ENCODE peak calls at places on chromosomes 1 and 21, in five cellular contexts. I is GM23248, A is PC-3, Z is fibroblast of lung, M is keratinocyte. D is an unnamed sample.

GRCh38 chr1:209883341-209883971 is 54.6 kb upstream of the SYT14 start:
- DNase-seq in I (peak; percentile 79), A (peak; percentile 6), Z (peak; percentile 87), M (no peak), D (peak; percentile 55)

GRCh38 chr1:212698467-212699103 is 1.1 kb downstream of the BATF3 start:
- DNase-seq in I (no peak), A (no peak), Z (no peak), M (no peak), D (no peak)

GRCh38 chr1:1603671-1604373 is 3.9 kb upstream of the FNDC10 start:
- DNase-seq in I (no peak), A (no peak), Z (no peak), M (no peak), D (no peak)

GRCh38 chr1:53819387-53819786 is 18.7 kb downstream of the NDC1 start:
- DNase-seq in I (no peak), A (no peak), Z (no peak), M (no peak), D (no peak)

GRCh38 chr1:247337250-247337746 is 5.6 kb upstream of the ZNF496 start:
- DNase-seq in I (peak; percentile 24), A (peak; percentile 79), Z (no peak), M (no peak), D (no peak)

GRCh38 chr1:23149110-23149509 is 19.5 kb downstream of the LUZP1 start:
- DNase-seq in I (no peak), A (peak; percentile 20), Z (peak; percentile 11), M (no peak), D (peak; percentile 24)

GRCh38 chr1:228339766-228340685 is 66.6 kb downstream of the TRIM11 start:
- DNase-seq in I (no peak), A (no peak), Z (no peak), M (no peak), D (no peak)

GRCh38 chr21:42691901-42692559 is 38.6 kb downstream of the PDE9A start:
- DNase-seq in I (no peak), A (no peak), Z (no peak), M (no peak), D (no peak)

GRCh38 chr1:25631750-25632495 is 15.3 kb downstream of the MAN1C1 start:
- DNase-seq in I (no peak), A (no peak), Z (no peak), M (no peak), D (no peak)

GRCh38 chr1:6743189-6744101 is 41.8 kb upstream of the CAMTA1 start:
- DNase-seq in I (peak; percentile 92), A (peak; percentile 90), Z (peak; percentile 85), M (peak; percentile 11), D (peak; percentile 75)

GRCh38 chr1:42348498-42348897 is 13.5 kb upstream of the FOXJ3 start:
- DNase-seq in I (no peak), A (no peak), Z (no peak), M (no peak), D (no peak)

GRCh38 chr21:30234643-30235042 is 18.7 kb upstream of the CLDN8 start:
- DNase-seq in I (peak; percentile 86), A (peak; percentile 81), Z (peak; percentile 15), M (peak; percentile 88), D (peak; percentile 2)

GRCh38 chr1:152089014-152089674 is at the start of gene TCHHL1:
- DNase-seq in I (no peak), A (peak; percentile 46), Z (no peak), M (no peak), D (no peak)

GRCh38 chr1:24383381-24383940 is 30.1 kb downstream of the STPG1 start:
- DNase-seq in I (peak; percentile 17), A (no peak), Z (no peak), M (no peak), D (peak; percentile 59)

GRCh38 chr1:192872010-192872409 is 63.2 kb downstream of the RGS2 start:
- DNase-seq in I (no peak), A (no peak), Z (no peak), M (no peak), D (no peak)

GRCh38 chr21:34351786-34352241 is 12.0 kb upstream of the KCNE2 start:
- DNase-seq in I (peak; percentile 38), A (peak; percentile 61), Z (peak; percentile 41), M (no peak), D (peak; percentile 74)

GRCh38 chr1:32273389-32274208 is 18.3 kb upstream of the HDAC1 start:
- DNase-seq in I (peak; percentile 15), A (peak; percentile 88), Z (no peak), M (peak; percentile 71), D (peak; percentile 22)

GRCh38 chr1:30043731-30044408 is 679.5 kb downstream of the MATN1 start:
- DNase-seq in I (no peak), A (no peak), Z (no peak), M (no peak), D (no peak)

GRCh38 chr1:10613861-10614260 is 139.1 kb downstream of the PEX14 start:
- DNase-seq in I (no peak), A (no peak), Z (no peak), M (no peak), D (no peak)

GRCh38 chr1:221765527-221765926 is 23.6 kb upstream of the DUSP10 start:
- DNase-seq in I (peak; percentile 33), A (peak; percentile 34), Z (no peak), M (no peak), D (peak; percentile 18)

GRCh38 chr1:151026460-151026859 is 9.9 kb upstream of the BNIPL start:
- DNase-seq in I (no peak), A (no peak), Z (no peak), M (no peak), D (no peak)

GRCh38 chr1:181936768-181937581 is 124.5 kb downstream of the ZNF648 start:
- DNase-seq in I (peak; percentile 38), A (peak; percentile 65), Z (no peak), M (peak; percentile 9), D (peak; percentile 0)

GRCh38 chr1:13764533-13764932 is 64.5 kb downstream of the PRDM2 start:
- DNase-seq in I (peak; percentile 27), A (no peak), Z (no peak), M (no peak), D (peak; percentile 61)

GRCh38 chr1:15394261-15394543 is 15.5 kb upstream of the EFHD2 start:
- DNase-seq in I (no peak), A (no peak), Z (no peak), M (no peak), D (no peak)

GRCh38 chr1:162605225-162605927 is 26.9 kb upstream of the DDR2 start:
- DNase-seq in I (peak; percentile 97), A (peak; percentile 100), Z (peak; percentile 98), M (peak; percentile 73), D (peak; percentile 90)

GRCh38 chr1:246450485-246451251 is 56.4 kb downstream of the SMYD3 start:
- DNase-seq in I (peak; percentile 58), A (peak; percentile 52), Z (peak; percentile 54), M (peak; percentile 13), D (peak; percentile 67)

GRCh38 chr21:41210405-41211040 is 42.6 kb downstream of the BACE2 start:
- DNase-seq in I (no peak), A (no peak), Z (no peak), M (no peak), D (no peak)

GRCh38 chr1:41370756-41371420 is 9.7 kb downstream of the FOXO6 start:
- DNase-seq in I (no peak), A (no peak), Z (no peak), M (no peak), D (no peak)

GRCh38 chr1:37905624-37906196 is 41.1 kb downstream of the INPP5B start:
- DNase-seq in I (no peak), A (no peak), Z (no peak), M (no peak), D (peak; percentile 15)

DNA sequence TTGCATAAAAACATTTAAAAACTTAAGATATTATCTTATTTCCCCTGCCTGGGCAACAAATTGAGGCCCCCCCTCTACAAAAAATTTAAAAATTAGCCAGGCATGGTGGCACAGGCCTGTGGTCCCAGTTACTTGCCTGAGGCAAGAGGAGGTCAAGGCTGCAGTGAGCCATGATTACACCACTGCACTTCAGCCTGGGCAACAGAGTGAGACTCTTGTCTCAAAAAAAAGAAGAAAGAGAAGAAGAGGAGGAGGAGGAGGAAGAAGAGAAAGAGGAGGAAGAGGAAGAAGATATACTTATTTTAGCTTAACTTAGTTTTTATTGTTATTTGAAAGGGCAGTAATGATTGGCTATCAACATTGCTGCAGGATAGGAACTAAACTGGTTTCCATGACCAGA is 73.8 kb upstream of the IPO9 start:
- DNase-seq in I (no peak), A (no peak), Z (no peak), M (no peak), D (no peak)
- H3K4me1 ChIP-seq in I (peaks cover 99% of the 10 kb centered on the region), A (peaks cover 16% of the 10 kb centered on the region), Z (peaks cover 56% of the 10 kb centered on the region), M (peaks cover 68% of the 10 kb centered on the region), D (peaks cover 99% of the 10 kb centered on the region)

GRCh38 chr1:27555700-27556424 is 48.1 kb downstream of the AHDC1 start:
- DNase-seq in I (no peak), A (no peak), Z (peak; percentile 64), M (no peak), D (no peak)
- H3K4me3 ChIP-seq in I (no peak overlapping the region), A (no peak overlapping the region), Z (no peak overlapping the region), M (no peak overlapping the region), D (peak overlapping the region; percentile 13)

GRCh38 chr1:52402860-52403240 is 1.4 kb downstream of the ORC1 start:
- DNase-seq in I (peak; percentile 1), A (no peak), Z (no peak), M (no peak), D (no peak)
- H3K9ac ChIP-seq in I (peak overlapping the region; percentile 97), A (peak overlapping the region; percentile 95), Z (no peak overlapping the region), M (peak overlapping the region; percentile 82), D (no peak overlapping the region)

GRCh38 chr21:39318091-39318959 is 4.9 kb upstream of the BRWD1 start:
- DNase-seq in I (no peak), A (no peak), Z (no peak), M (no peak), D (no peak)

GRCh38 chr21:39317134-39318090 is 4.0 kb upstream of the BRWD1 start:
- DNase-seq in I (no peak), A (peak; percentile 15), Z (no peak), M (no peak), D (peak; percentile 14)

GRCh38 chr21:39319251-39319756 is 5.9 kb upstream of the BRWD1 start:
- DNase-seq in I (peak; percentile 53), A (no peak), Z (peak; percentile 94), M (no peak), D (peak; percentile 19)

GRCh38 chr21:39321424-39321823 is 8.0 kb upstream of the BRWD1 start:
- DNase-seq in I (no peak), A (peak; percentile 87), Z (no peak), M (no peak), D (no peak)

GRCh38 chr21:39319814-39320332 is 6.4 kb upstream of the BRWD1 start:
- DNase-seq in I (peak; percentile 71), A (peak; percentile 55), Z (peak; percentile 79), M (no peak), D (no peak)
- H3K4me1 ChIP-seq in I (peaks cover 42% of the 10 kb centered on the region), A (peaks cover 39% of the 10 kb centered on the region), Z (peaks cover 9% of the 10 kb centered on the region), M (peaks cover 36% of the 10 kb centered on the region), D (peaks cover 24% of the 10 kb centered on the region)

D was measured in adipocyte.